ENCODE peak calls at places on chromosomes 12 and 14, in nine cellular contexts. One of them, this sample, is unnamed.
A peak's percentile ranks its signal among the peaks of the same experiment; 100 is the strongest.

GRCh38 chr12:122527478-122527944 is 462 bp downstream of the KNTC1 start:
- DNase-seq in IMR-90: peak; percentile 21
- DNase-seq in PC-3: peak; percentile 47
- DNase-seq in tibial artery: no peak
- DNase-seq in pancreas: no peak
- DNase-seq in heart left ventricle: no peak
- DNase-seq in stomach: no peak
- DNase-seq in dorsolateral prefrontal cortex: no peak
- DNase-seq in HCT116: no peak
- DNase-seq in this sample: no peak

GRCh38 chr14:35576856-35577255 is 42.9 kb downstream of the INSM2 start:
- DNase-seq in IMR-90: no peak
- DNase-seq in PC-3: no peak
- DNase-seq in tibial artery: no peak
- DNase-seq in pancreas: no peak
- DNase-seq in heart left ventricle: no peak
- DNase-seq in stomach: no peak
- DNase-seq in dorsolateral prefrontal cortex: no peak
- DNase-seq in HCT116: no peak
- DNase-seq in this sample: no peak

GRCh38 chr14:78921856-78922255 is 751.7 kb downstream of the NRXN3 start:
- DNase-seq in IMR-90: peak; percentile 88
- DNase-seq in PC-3: peak; percentile 28
- DNase-seq in tibial artery: no peak
- DNase-seq in pancreas: no peak
- DNase-seq in heart left ventricle: no peak
- DNase-seq in stomach: no peak
- DNase-seq in dorsolateral prefrontal cortex: no peak
- DNase-seq in HCT116: no peak
- DNase-seq in this sample: peak; percentile 32

GRCh38 chr12:109739747-109740693 is 26.4 kb downstream of the FAM222A start:
- DNase-seq in IMR-90: no peak
- DNase-seq in PC-3: no peak
- DNase-seq in tibial artery: peak; percentile 41
- DNase-seq in pancreas: peak; percentile 22
- DNase-seq in heart left ventricle: peak; percentile 10
- DNase-seq in stomach: peak; percentile 40
- DNase-seq in dorsolateral prefrontal cortex: no peak
- DNase-seq in HCT116: no peak
- DNase-seq in this sample: no peak

GRCh38 chr14:77122555-77123125 is 19.0 kb downstream of the ZDHHC22 start:
- DNase-seq in IMR-90: no peak
- DNase-seq in PC-3: no peak
- DNase-seq in tibial artery: no peak
- DNase-seq in pancreas: no peak
- DNase-seq in heart left ventricle: no peak
- DNase-seq in stomach: no peak
- DNase-seq in dorsolateral prefrontal cortex: no peak
- DNase-seq in HCT116: no peak
- DNase-seq in this sample: no peak

GRCh38 chr14:100537701-100538565 is 49.3 kb downstream of the BEGAIN start:
- DNase-seq in IMR-90: no peak
- DNase-seq in PC-3: no peak
- DNase-seq in tibial artery: peak; percentile 62
- DNase-seq in pancreas: peak; percentile 13
- DNase-seq in heart left ventricle: peak; percentile 18
- DNase-seq in stomach: no peak
- DNase-seq in dorsolateral prefrontal cortex: peak; percentile 30
- DNase-seq in HCT116: no peak
- DNase-seq in this sample: no peak

GRCh38 chr12:79844693-79845092 is 90.2 kb downstream of the PPP1R12A start:
- DNase-seq in IMR-90: peak; percentile 91
- DNase-seq in PC-3: peak; percentile 41
- DNase-seq in tibial artery: no peak
- DNase-seq in pancreas: no peak
- DNase-seq in heart left ventricle: no peak
- DNase-seq in stomach: no peak
- DNase-seq in dorsolateral prefrontal cortex: no peak
- DNase-seq in HCT116: peak; percentile 71
- DNase-seq in this sample: peak; percentile 69

GRCh38 chr14:60865378-60866127 is 115.3 kb downstream of the TRMT5 start:
- DNase-seq in IMR-90: no peak
- DNase-seq in PC-3: no peak
- DNase-seq in tibial artery: no peak
- DNase-seq in pancreas: no peak
- DNase-seq in heart left ventricle: no peak
- DNase-seq in stomach: no peak
- DNase-seq in dorsolateral prefrontal cortex: no peak
- DNase-seq in HCT116: no peak
- DNase-seq in this sample: no peak

GRCh38 chr12:55250944-55251343 is 6.5 kb downstream of the OR6C74 start:
- DNase-seq in IMR-90: no peak
- DNase-seq in PC-3: no peak
- DNase-seq in tibial artery: no peak
- DNase-seq in pancreas: no peak
- DNase-seq in heart left ventricle: no peak
- DNase-seq in stomach: no peak
- DNase-seq in dorsolateral prefrontal cortex: no peak
- DNase-seq in HCT116: no peak
- DNase-seq in this sample: no peak

GRCh38 chr12:68102163-68102562 is 57.4 kb downstream of the IFNG start:
- DNase-seq in IMR-90: no peak
- DNase-seq in PC-3: no peak
- DNase-seq in tibial artery: no peak
- DNase-seq in pancreas: no peak
- DNase-seq in heart left ventricle: no peak
- DNase-seq in stomach: no peak
- DNase-seq in dorsolateral prefrontal cortex: no peak
- DNase-seq in HCT116: no peak
- DNase-seq in this sample: no peak

GRCh38 chr12:94762943-94763342 is 112.6 kb upstream of the TMCC3 start:
- DNase-seq in IMR-90: no peak
- DNase-seq in PC-3: no peak
- DNase-seq in tibial artery: no peak
- DNase-seq in pancreas: no peak
- DNase-seq in heart left ventricle: no peak
- DNase-seq in stomach: no peak
- DNase-seq in dorsolateral prefrontal cortex: no peak
- DNase-seq in HCT116: no peak
- DNase-seq in this sample: no peak

GRCh38 chr14:20494935-20495766 is 10.2 kb upstream of the RNASE10 start:
- DNase-seq in IMR-90: peak; percentile 53
- DNase-seq in PC-3: peak; percentile 93
- DNase-seq in tibial artery: no peak
- DNase-seq in pancreas: no peak
- DNase-seq in heart left ventricle: no peak
- DNase-seq in stomach: no peak
- DNase-seq in dorsolateral prefrontal cortex: no peak
- DNase-seq in HCT116: peak; percentile 22
- DNase-seq in this sample: no peak

GRCh38 chr14:20492486-20492885 is 12.9 kb upstream of the RNASE10 start:
- DNase-seq in IMR-90: peak; percentile 83
- DNase-seq in PC-3: no peak
- DNase-seq in tibial artery: no peak
- DNase-seq in pancreas: no peak
- DNase-seq in heart left ventricle: no peak
- DNase-seq in stomach: no peak
- DNase-seq in dorsolateral prefrontal cortex: no peak
- DNase-seq in HCT116: no peak
- DNase-seq in this sample: no peak

GRCh38 chr14:20489093-20489994 is 16.0 kb upstream of the RNASE10 start:
- DNase-seq in IMR-90: peak; percentile 28
- DNase-seq in PC-3: peak; percentile 72
- DNase-seq in tibial artery: no peak
- DNase-seq in pancreas: no peak
- DNase-seq in heart left ventricle: peak; percentile 19
- DNase-seq in stomach: no peak
- DNase-seq in dorsolateral prefrontal cortex: no peak
- DNase-seq in HCT116: no peak
- DNase-seq in this sample: no peak

GRCh38 chr14:20490563-20490962 is 14.8 kb upstream of the RNASE10 start:
- DNase-seq in IMR-90: no peak
- DNase-seq in PC-3: no peak
- DNase-seq in tibial artery: no peak
- DNase-seq in pancreas: no peak
- DNase-seq in heart left ventricle: no peak
- DNase-seq in stomach: no peak
- DNase-seq in dorsolateral prefrontal cortex: no peak
- DNase-seq in HCT116: no peak
- DNase-seq in this sample: no peak

DNA sequence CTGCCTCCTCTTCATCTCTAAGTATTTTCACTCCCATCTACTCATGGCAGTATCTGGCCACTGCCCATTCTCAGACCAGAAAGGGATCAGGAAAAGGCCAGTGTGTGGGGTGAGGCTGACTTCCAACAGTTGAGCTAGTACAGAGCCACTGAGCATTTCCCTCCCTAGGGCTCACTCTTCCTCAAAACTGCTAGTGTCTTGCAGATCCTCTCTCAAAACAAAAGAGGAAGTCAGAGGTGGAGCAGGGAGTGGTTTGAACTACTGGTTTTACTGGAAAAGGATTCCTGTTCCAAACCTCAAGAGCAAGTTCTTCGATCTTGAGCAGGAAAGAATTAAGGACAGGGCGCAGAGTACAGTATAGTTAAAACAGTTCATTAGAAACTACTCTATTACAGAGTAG is 11.7 kb upstream of the RNASE10 start:
- DNase-seq in IMR-90: no peak
- DNase-seq in PC-3: peak; percentile 45
- DNase-seq in tibial artery: no peak
- DNase-seq in pancreas: no peak
- DNase-seq in heart left ventricle: peak; percentile 21
- DNase-seq in stomach: no peak
- DNase-seq in dorsolateral prefrontal cortex: no peak
- DNase-seq in HCT116: no peak
- DNase-seq in this sample: no peak
- H3K4me3 ChIP-seq in IMR-90: no peak overlapping the region
- H3K4me3 ChIP-seq in PC-3: no peak overlapping the region
- H3K4me3 ChIP-seq in tibial artery: no peak overlapping the region
- H3K4me3 ChIP-seq in pancreas: no peak overlapping the region
- H3K4me3 ChIP-seq in heart left ventricle: no peak overlapping the region
- H3K4me3 ChIP-seq in stomach: no peak overlapping the region
- H3K4me3 ChIP-seq in dorsolateral prefrontal cortex: no peak overlapping the region
- H3K4me3 ChIP-seq in HCT116: no peak overlapping the region
- H3K4me3 ChIP-seq in this sample: no peak overlapping the region

DNA sequence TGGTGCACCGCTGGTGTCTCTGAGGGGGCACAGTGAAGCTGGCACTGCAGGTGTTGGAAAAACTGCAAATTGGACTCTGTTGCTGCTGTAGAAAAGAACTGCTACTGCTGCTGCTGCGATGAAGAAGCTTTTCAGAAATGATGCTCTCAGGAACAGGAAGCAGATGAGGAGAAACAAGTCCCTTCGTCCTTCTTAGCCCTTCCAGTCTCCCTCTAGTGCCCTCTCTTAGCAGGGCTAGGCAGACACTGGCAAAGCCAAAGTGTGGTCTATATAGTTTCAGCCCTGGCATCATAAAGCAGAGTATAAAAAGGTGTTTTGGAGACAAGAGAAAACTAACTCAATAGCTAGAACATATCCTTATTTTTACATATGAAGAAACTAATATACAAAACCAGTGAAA is 174.5 kb downstream of the MYRFL start:
- DNase-seq in IMR-90: no peak
- DNase-seq in PC-3: no peak
- DNase-seq in tibial artery: no peak
- DNase-seq in pancreas: no peak
- DNase-seq in heart left ventricle: no peak
- DNase-seq in stomach: no peak
- DNase-seq in dorsolateral prefrontal cortex: no peak
- DNase-seq in HCT116: no peak
- DNase-seq in this sample: no peak
- TF ChIP-seq CTCF in IMR-90: no peak
- TF ChIP-seq CTCF in PC-3: no peak
- TF ChIP-seq CTCF in tibial artery: no peak
- TF ChIP-seq CTCF in pancreas: no peak
- TF ChIP-seq CTCF in heart left ventricle: no peak
- TF ChIP-seq CTCF in stomach: no peak
- TF ChIP-seq CTCF in dorsolateral prefrontal cortex: no peak
- TF ChIP-seq CTCF in HCT116: no peak
- TF ChIP-seq CTCF in this sample: no peak

GRCh38 chr14:91164676-91165075 is 50.8 kb downstream of the DGLUCY start:
- DNase-seq in IMR-90: no peak
- DNase-seq in PC-3: peak; percentile 86
- DNase-seq in tibial artery: no peak
- DNase-seq in pancreas: peak; percentile 90
- DNase-seq in heart left ventricle: peak; percentile 48
- DNase-seq in stomach: peak; percentile 91
- DNase-seq in dorsolateral prefrontal cortex: peak; percentile 53
- DNase-seq in HCT116: no peak
- DNase-seq in this sample: no peak
- H3K27me3 ChIP-seq in IMR-90: no peaks in the 10 kb centered on the region
- H3K27me3 ChIP-seq in PC-3: no peaks in the 10 kb centered on the region
- H3K27me3 ChIP-seq in tibial artery: no peaks in the 10 kb centered on the region
- H3K27me3 ChIP-seq in pancreas: no peaks in the 10 kb centered on the region
- H3K27me3 ChIP-seq in heart left ventricle: no peaks in the 10 kb centered on the region
- H3K27me3 ChIP-seq in stomach: no peaks in the 10 kb centered on the region
- H3K27me3 ChIP-seq in dorsolateral prefrontal cortex: no peaks in the 10 kb centered on the region
- H3K27me3 ChIP-seq in HCT116: no peaks in the 10 kb centered on the region
- H3K27me3 ChIP-seq in this sample: no peaks in the 10 kb centered on the region

GRCh38 chr12:124939428-124940142 is 25.1 kb upstream of the UBC start:
- DNase-seq in IMR-90: peak; percentile 98
- DNase-seq in PC-3: peak; percentile 98
- DNase-seq in tibial artery: peak; percentile 92
- DNase-seq in pancreas: peak; percentile 94
- DNase-seq in heart left ventricle: peak; percentile 87
- DNase-seq in stomach: peak; percentile 86
- DNase-seq in dorsolateral prefrontal cortex: peak; percentile 85
- DNase-seq in HCT116: peak; percentile 95
- DNase-seq in this sample: no peak

GRCh38 chr12:124940393-124941169 is 26.1 kb upstream of the UBC start:
- DNase-seq in IMR-90: peak; percentile 87
- DNase-seq in PC-3: peak; percentile 97
- DNase-seq in tibial artery: peak; percentile 94
- DNase-seq in pancreas: peak; percentile 79
- DNase-seq in heart left ventricle: peak; percentile 90
- DNase-seq in stomach: peak; percentile 89
- DNase-seq in dorsolateral prefrontal cortex: peak; percentile 85
- DNase-seq in HCT116: peak; percentile 86
- DNase-seq in this sample: no peak

GRCh38 chr12:124938606-124939427 is 24.4 kb upstream of the UBC start:
- DNase-seq in IMR-90: peak; percentile 88
- DNase-seq in PC-3: peak; percentile 68
- DNase-seq in tibial artery: peak; percentile 86
- DNase-seq in pancreas: no peak
- DNase-seq in heart left ventricle: peak; percentile 64
- DNase-seq in stomach: peak; percentile 66
- DNase-seq in dorsolateral prefrontal cortex: peak; percentile 61
- DNase-seq in HCT116: peak; percentile 79
- DNase-seq in this sample: no peak

GRCh38 chr12:124940143-124940392 is 25.6 kb upstream of the UBC start:
- DNase-seq in IMR-90: no peak
- DNase-seq in PC-3: no peak
- DNase-seq in tibial artery: no peak
- DNase-seq in pancreas: no peak
- DNase-seq in heart left ventricle: no peak
- DNase-seq in stomach: no peak
- DNase-seq in dorsolateral prefrontal cortex: no peak
- DNase-seq in HCT116: no peak
- DNase-seq in this sample: no peak

DNA sequence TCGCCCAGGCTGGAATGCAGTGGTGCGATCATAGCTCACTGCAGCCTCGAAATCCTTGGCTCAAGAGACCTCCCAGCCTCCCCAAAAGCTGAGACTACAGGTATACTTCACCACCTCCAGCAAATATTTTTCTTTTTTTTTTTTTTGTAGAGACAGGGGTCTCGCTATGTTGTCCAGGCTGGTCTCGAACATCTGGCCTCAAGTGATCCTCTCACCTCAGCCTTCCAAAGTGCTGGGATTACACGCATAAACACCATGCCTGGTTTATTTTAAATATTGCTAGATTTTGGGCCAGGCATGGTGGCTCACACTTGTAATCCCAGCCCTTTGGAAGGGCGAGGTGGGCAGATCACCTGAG is 26.7 kb upstream of the UBC start:
- DNase-seq in IMR-90: no peak
- DNase-seq in PC-3: no peak
- DNase-seq in tibial artery: no peak
- DNase-seq in pancreas: no peak
- DNase-seq in heart left ventricle: no peak
- DNase-seq in stomach: no peak
- DNase-seq in dorsolateral prefrontal cortex: no peak
- DNase-seq in HCT116: no peak
- DNase-seq in this sample: no peak
- H3K4me3 ChIP-seq in IMR-90: no peak overlapping the region
- H3K4me3 ChIP-seq in PC-3: peak overlapping the region; percentile 71
- H3K4me3 ChIP-seq in tibial artery: peak overlapping the region; percentile 50
- H3K4me3 ChIP-seq in pancreas: no peak overlapping the region
- H3K4me3 ChIP-seq in heart left ventricle: no peak overlapping the region
- H3K4me3 ChIP-seq in stomach: peak overlapping the region; percentile 46
- H3K4me3 ChIP-seq in dorsolateral prefrontal cortex: peak overlapping the region; percentile 71
- H3K4me3 ChIP-seq in HCT116: peak overlapping the region; percentile 45
- H3K4me3 ChIP-seq in this sample: peak overlapping the region; percentile 1